ENCODE peak calls at places on chromosomes 5 and 9, in six cellular contexts. L, V, Z, T, X and I are unnamed samples.

GRCh38 chr5:5623397-5623796 is 200.9 kb downstream of the ICE1 start:
- DNase-seq in L (no peak), V (no peak), Z (no peak), X (no peak), T (no peak), I (no peak)

GRCh38 chr5:110040178-110040577 is 350.5 kb downstream of the MAN2A1 start:
- DNase-seq in L (no peak), T (peak), Z (no peak), V (no peak), X (no peak), I (peak)

GRCh38 chr5:180069589-180070247 is 1.8 kb downstream of the RNF130 start:
- DNase-seq in T (no peak), X (peak), L (no peak), Z (no peak), V (no peak), I (peak)

GRCh38 chr5:57277085-57277484 is 103.2 kb downstream of the GPBP1 start:
- DNase-seq in V (peak), T (peak), Z (no peak), X (no peak), L (peak), I (peak)

GRCh38 chr9:109092587-109092986 is 27.2 kb downstream of the TMEM245 start:
- DNase-seq in L (no peak), T (no peak), V (no peak), Z (no peak), X (no peak), I (no peak)

GRCh38 chr9:3520564-3520963 is 5.2 kb downstream of the RFX3 start:
- DNase-seq in X (no peak), L (no peak), V (no peak), Z (no peak), T (peak), I (no peak)

GRCh38 chr5:172361566-172362238 is 78.1 kb upstream of the UBTD2 start:
- DNase-seq in Z (no peak), V (peak), T (no peak), L (peak), X (peak), I (peak)

GRCh38 chr5:154287136-154287535 is 96.6 kb downstream of the GALNT10 start:
- DNase-seq in Z (no peak), L (no peak), V (peak), T (peak), X (no peak), I (peak)

GRCh38 chr5:122751293-122751753 is 23.6 kb upstream of the SNX2 start:
- DNase-seq in T (peak), V (peak), X (no peak), L (no peak), Z (no peak), I (peak)

GRCh38 chr9:131304676-131305366 is 15.3 kb downstream of the PLPP7 start:
- DNase-seq in T (no peak), V (peak), X (no peak), L (no peak), Z (no peak), I (peak)

GRCh38 chr5:40167283-40167682 is 512.4 kb upstream of the PTGER4 start:
- DNase-seq in V (no peak), Z (no peak), X (no peak), T (no peak), L (no peak), I (no peak)

GRCh38 chr5:125554355-125554754 is 807.9 kb upstream of the ZNF608 start:
- DNase-seq in L (no peak), X (no peak), V (no peak), Z (no peak), T (no peak), I (no peak)

GRCh38 chr5:24642022-24642421 is 2.8 kb downstream of the CDH10 start:
- DNase-seq in Z (no peak), V (peak), X (no peak), T (peak), L (no peak), I (peak)

GRCh38 chr5:154365823-154366222 is 80.0 kb upstream of the SAP30L start:
- DNase-seq in X (no peak), L (no peak), V (peak), T (no peak), Z (no peak), I (peak)

GRCh38 chr9:113579270-113580040 is 115.9 kb downstream of the RGS3 start:
- DNase-seq in L (no peak), Z (peak), T (no peak), V (peak), X (peak), I (peak)

GRCh38 chr5:1470762-1471211 is 25.5 kb upstream of the SLC6A3 start:
- DNase-seq in V (no peak), T (no peak), Z (no peak), L (no peak), X (no peak), I (no peak)

GRCh38 chr9:134316444-134317160 is 9.7 kb upstream of the RXRA start:
- DNase-seq in V (peak), T (no peak), Z (peak), X (no peak), L (no peak), I (no peak)

GRCh38 chr5:175284806-175285205 is 159.2 kb downstream of the DRD1 start:
- DNase-seq in L (no peak), V (no peak), X (no peak), Z (no peak), T (no peak), I (no peak)

GRCh38 chr9:35035851-35036701 is 36.3 kb downstream of the VCP start:
- DNase-seq in V (peak), T (peak), Z (peak), L (no peak), X (peak), I (peak)

GRCh38 chr5:91641730-91642350 is 258.7 kb upstream of the ARRDC3 start:
- DNase-seq in T (peak), L (peak), V (peak), Z (no peak), X (no peak), I (peak)

GRCh38 chr5:116675628-116675910 is 100.9 kb upstream of the SEMA6A start:
- DNase-seq in X (no peak), L (no peak), Z (no peak), T (no peak), V (peak), I (no peak)

GRCh38 chr5:81365541-81365940 is 28.4 kb downstream of the ACOT12 start:
- DNase-seq in X (no peak), Z (no peak), T (no peak), L (no peak), V (no peak), I (no peak)

DNA sequence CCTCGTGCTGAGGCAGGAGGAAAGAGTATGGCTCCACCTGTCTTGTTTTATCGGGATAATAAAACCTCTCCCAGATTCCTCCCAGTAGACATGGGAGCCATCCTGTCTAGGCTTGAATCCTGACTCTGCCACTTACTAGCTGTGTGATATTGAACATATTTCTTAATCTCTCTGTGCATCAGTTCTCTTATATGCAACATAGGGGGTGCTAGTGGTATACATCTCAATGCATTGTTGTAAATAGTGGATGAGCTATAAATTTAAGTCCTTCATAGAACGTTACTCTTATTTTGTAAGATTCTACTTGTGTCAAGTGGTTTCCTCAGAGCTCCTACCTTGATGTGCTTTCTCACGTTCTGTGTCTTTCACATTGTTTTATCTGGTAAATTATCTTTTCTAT is 417.7 kb upstream of the POU5F2 start:
- DNase-seq in V (no peak), L (no peak), T (peak), X (no peak), Z (no peak), I (no peak)
- TF ChIP-seq CTCF in V (no peak), L (peak), T (peak), X (no peak), Z (no peak), I (no peak)

GRCh38 chr9:121267689-121268597 is at the start of gene GSN:
- DNase-seq in L (no peak), Z (peak), T (peak), X (peak), V (peak), I (peak)

GRCh38 chr9:121268598-121269029 is 652 bp downstream of the GSN start:
- DNase-seq in V (peak), L (no peak), Z (no peak), T (no peak), X (no peak), I (no peak)

GRCh38 chr9:121266906-121267650 is 884 bp upstream of the GSN start:
- DNase-seq in V (no peak), L (no peak), Z (peak), T (no peak), X (no peak), I (peak)

GRCh38 chr9:121269888-121270254 is 1.9 kb downstream of the GSN start:
- DNase-seq in V (no peak), Z (no peak), T (no peak), X (no peak), L (no peak), I (no peak)

GRCh38 chr9:121269030-121269887 is 1.3 kb downstream of the GSN start:
- DNase-seq in L (no peak), X (no peak), Z (no peak), T (peak), V (peak), I (no peak)
- H3K4me3 ChIP-seq in L (peak), X (peak), Z (peak), T (peak), V (peak), I (peak)

DNA sequence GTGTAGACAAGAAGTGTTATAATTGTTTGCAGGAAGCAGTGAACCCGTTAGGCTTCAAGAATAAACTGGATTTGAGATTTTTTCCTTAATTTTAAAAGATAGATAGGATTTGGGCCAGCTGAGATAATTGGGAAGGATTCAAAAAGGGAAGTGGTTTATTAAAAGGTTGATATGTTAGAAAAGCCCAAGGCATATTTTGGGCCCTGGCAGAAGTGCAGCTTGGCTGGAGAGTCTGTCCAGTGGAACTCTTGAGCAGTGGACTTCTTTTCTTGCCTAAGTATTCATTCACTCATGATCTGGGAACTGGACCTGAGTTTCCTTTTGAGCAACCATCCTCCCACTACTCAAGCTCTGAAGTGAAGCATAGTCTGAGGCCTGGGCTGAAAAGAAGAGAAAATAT is 433.4 kb downstream of the ZSWIM6 start:
- DNase-seq in X (no peak), L (no peak), Z (no peak), T (no peak), V (no peak), I (no peak)
- TF ChIP-seq CTCF in X (no peak), L (no peak), Z (no peak), T (no peak), V (no peak), I (no peak)

DNA sequence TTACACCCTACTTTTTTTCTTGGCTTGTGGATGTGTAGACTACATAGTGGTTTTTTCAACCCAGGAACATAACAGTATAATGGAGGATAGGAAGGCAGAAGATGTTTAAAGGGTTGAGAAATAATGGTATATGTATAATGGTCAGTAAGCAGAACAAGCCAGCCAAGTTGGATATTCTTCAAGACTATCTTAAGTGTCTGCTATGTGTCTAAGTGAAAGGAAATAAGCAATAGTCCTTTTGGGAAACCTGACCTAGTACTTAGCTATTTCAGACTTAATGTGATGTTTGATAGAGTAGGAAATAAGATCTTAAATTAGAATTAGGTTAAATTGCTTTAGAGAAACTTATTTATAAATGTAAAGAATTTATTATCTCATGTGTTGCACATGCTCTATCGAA is 85.7 kb downstream of the PTPDC1 start:
- DNase-seq in Z (no peak), T (no peak), V (no peak), X (no peak), L (no peak), I (no peak)
- H3K4me3 ChIP-seq in Z (peak), T (peak), V (no peak), X (no peak), L (no peak), I (peak)

DNA sequence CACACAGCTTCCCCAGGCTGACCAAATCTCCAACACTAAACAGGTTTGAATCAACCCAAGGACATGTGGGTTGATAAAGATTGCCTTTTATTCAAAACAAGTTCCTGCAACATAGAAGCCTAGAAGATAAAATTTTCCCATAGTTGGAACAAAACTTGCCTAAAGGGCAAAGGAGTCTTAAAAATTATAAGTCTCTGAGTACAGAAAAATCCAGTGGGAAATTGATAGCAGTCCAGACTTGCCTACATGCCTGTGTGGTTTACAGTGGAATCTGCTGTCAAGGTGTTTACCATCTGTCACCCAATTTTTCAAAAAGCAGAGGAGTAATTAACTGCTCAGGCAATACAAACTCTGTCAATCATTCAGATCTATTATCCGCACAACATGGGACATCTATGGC is 168.2 kb downstream of the PPP2R2B start:
- DNase-seq in T (no peak), V (no peak), L (no peak), X (no peak), Z (no peak), I (no peak)
- TF ChIP-seq CTCF in T (no peak), V (no peak), L (no peak), X (no peak), Z (no peak), I (no peak)

GRCh38 chr9:82513242-82513750 is 524.7 kb downstream of the SPATA31D1 start:
- DNase-seq in Z (no peak), T (no peak), L (no peak), V (peak), X (no peak), I (peak)
- H3K4me3 ChIP-seq in Z (no peak), T (no peak), L (no peak), V (no peak), X (no peak), I (no peak)

GRCh38 chr9:102650896-102651295 is 344.2 kb upstream of the CYLC2 start:
- DNase-seq in T (no peak), L (no peak), Z (no peak), X (no peak), V (no peak), I (no peak)
- TF ChIP-seq CTCF in T (no peak), L (no peak), Z (no peak), X (no peak), V (no peak), I (no peak)

DNA sequence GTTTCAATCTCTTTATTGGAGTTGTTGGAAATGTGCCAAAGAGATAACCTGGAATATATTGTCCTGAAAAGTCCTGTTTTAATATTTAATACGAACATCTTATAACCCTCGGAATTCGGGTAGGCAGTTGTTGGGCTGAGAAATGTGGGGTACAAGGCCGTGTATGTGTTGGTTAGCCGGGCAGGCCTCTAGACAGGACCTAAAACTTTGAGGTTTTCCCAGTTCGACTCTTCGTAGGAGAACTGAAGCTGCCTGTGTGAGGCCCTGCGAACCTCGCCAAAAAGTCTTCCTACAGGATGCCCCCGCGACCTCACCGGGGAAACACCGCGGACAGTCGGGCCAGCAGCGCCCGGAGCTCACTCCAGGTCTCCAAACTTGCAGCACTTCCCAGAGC is 583 bp upstream of the TJP2 start:
- DNase-seq in Z (no peak), V (no peak), X (no peak), T (peak), L (no peak), I (no peak)
- H3K4me3 ChIP-seq in Z (peak), V (peak), X (peak), T (peak), L (no peak), I (peak)